ENCODE peak calls at places on chromosome 6, in four cellular contexts. S is fibroblast of villous mesenchyme, T is Calu3, R is left lung. U is an unnamed sample.

GRCh38 chr6:21309791-21310190 is 283.8 kb upstream of the SOX4 start:
- DNase-seq in S (no peak), T (no peak), R (no peak), U (no peak)

GRCh38 chr6:82084324-82084920 is 163.1 kb downstream of the IBTK start:
- DNase-seq in S (no peak), T (no peak), R (no peak), U (no peak)

GRCh38 chr6:44270526-44271405 is 516 bp downstream of the TMEM151B start:
- DNase-seq in S (no peak), T (no peak), R (no peak), U (no peak)

GRCh38 chr6:90583179-90583578 is 3.7 kb downstream of the MAP3K7 start:
- DNase-seq in S (no peak), T (no peak), R (no peak), U (peak)

GRCh38 chr6:110207652-110208051 is 27.4 kb downstream of the CDC40 start:
- DNase-seq in S (no peak), T (no peak), R (no peak), U (no peak)

GRCh38 chr6:105746130-105746505 is 340.0 kb upstream of the PRDM1 start:
- DNase-seq in S (no peak), T (no peak), R (no peak), U (no peak)

GRCh38 chr6:134007077-134007476 is 45.3 kb downstream of the SLC2A12 start:
- DNase-seq in S (no peak), T (peak), R (peak), U (peak)

GRCh38 chr6:116111552-116112528 is 11.2 kb downstream of the NT5DC1 start:
- DNase-seq in S (peak), T (peak), R (no peak), U (peak)

GRCh38 chr6:31922942-31923341 is 4.6 kb upstream of the C2 start:
- DNase-seq in S (peak), T (peak), R (no peak), U (no peak)

GRCh38 chr6:74936886-74937285 is 269.0 kb downstream of the COL12A1 start:
- DNase-seq in S (no peak), T (no peak), R (no peak), U (peak)

GRCh38 chr6:43138267-43138666 is 32.8 kb upstream of the SRF start:
- DNase-seq in S (no peak), T (no peak), R (no peak), U (no peak)

GRCh38 chr6:33787954-33788693 is 806 bp downstream of the LEMD2 start:
- DNase-seq in S (peak), T (peak), R (peak), U (peak)
- TF ChIP-seq CTCF in S (no peak), T (no peak), R (no peak), U (no peak)

GRCh38 chr6:4124361-4124760 is 11.0 kb downstream of the ECI2 start:
- DNase-seq in S (no peak), T (no peak), R (no peak), U (no peak)

GRCh38 chr6:4125500-4125899 is 9.9 kb downstream of the ECI2 start:
- DNase-seq in S (peak), T (no peak), R (no peak), U (no peak)

GRCh38 chr6:4128748-4129147 is 6.6 kb downstream of the ECI2 start:
- DNase-seq in S (peak), T (no peak), R (no peak), U (no peak)

GRCh38 chr6:4128072-4128471 is 7.3 kb downstream of the ECI2 start:
- DNase-seq in S (no peak), T (no peak), R (no peak), U (no peak)

DNA sequence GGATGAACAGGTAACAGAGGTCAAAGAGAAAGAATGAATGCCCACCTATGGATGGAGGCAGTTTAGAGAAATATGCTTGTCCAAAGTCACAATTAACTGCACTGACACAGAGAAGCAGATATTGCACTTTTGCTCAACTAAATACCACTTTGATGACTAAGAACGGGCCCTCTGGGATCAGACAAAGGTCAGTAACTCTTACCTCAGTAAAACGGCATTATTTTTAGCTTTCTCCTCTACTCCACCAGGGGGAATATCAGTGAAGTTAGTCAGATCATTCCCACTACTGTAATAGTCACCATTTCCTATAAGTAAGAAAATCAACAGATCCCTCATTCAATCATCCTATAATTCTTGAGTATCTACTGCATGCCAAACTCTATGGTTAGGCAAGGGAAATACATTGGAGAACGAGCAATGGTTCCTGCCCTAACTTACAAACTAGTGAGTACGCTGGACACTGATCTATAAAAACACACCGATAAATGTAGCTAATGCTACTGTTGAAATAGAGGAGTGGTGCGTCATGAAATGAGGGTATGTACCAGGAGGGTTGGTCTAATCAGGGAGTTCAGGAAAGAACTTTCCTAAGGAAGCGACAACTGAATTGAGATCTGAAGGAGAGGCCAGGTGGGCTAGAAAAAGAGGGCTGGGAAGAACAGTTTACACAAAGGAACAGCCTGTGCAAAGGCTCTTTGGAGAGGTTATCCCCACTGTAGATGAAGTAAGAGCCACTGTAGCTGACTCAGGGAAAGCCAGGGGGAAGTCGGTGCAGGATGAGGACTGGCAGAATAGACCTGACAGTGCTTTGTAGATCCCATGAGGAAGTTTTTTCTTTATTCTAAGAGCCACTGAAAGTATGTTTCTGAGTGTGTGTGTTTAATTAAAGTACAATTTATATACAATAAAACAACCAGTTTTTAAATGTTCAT is 9.2 kb downstream of the ECI2 start:
- DNase-seq in S (peak), T (no peak), R (no peak), U (peak)
- TF ChIP-seq CTCF in S (peak), T (no peak), R (no peak), U (no peak)

GRCh38 chr6:14816106-14816864 is 429.6 kb upstream of the JARID2 start:
- DNase-seq in S (peak), T (no peak), R (no peak), U (no peak)

GRCh38 chr6:14819840-14820420 is 425.9 kb upstream of the JARID2 start:
- DNase-seq in S (no peak), T (no peak), R (no peak), U (no peak)

GRCh38 chr6:14819001-14819400 is 426.9 kb upstream of the JARID2 start:
- DNase-seq in S (no peak), T (no peak), R (no peak), U (no peak)

GRCh38 chr6:14817068-14817467 is 428.8 kb upstream of the JARID2 start:
- DNase-seq in S (no peak), T (no peak), R (no peak), U (no peak)

GRCh38 chr6:14818422-14818884 is 427.4 kb upstream of the JARID2 start:
- DNase-seq in S (no peak), T (no peak), R (no peak), U (no peak)
- TF ChIP-seq CTCF in S (no peak), T (no peak), R (no peak), U (no peak)

DNA sequence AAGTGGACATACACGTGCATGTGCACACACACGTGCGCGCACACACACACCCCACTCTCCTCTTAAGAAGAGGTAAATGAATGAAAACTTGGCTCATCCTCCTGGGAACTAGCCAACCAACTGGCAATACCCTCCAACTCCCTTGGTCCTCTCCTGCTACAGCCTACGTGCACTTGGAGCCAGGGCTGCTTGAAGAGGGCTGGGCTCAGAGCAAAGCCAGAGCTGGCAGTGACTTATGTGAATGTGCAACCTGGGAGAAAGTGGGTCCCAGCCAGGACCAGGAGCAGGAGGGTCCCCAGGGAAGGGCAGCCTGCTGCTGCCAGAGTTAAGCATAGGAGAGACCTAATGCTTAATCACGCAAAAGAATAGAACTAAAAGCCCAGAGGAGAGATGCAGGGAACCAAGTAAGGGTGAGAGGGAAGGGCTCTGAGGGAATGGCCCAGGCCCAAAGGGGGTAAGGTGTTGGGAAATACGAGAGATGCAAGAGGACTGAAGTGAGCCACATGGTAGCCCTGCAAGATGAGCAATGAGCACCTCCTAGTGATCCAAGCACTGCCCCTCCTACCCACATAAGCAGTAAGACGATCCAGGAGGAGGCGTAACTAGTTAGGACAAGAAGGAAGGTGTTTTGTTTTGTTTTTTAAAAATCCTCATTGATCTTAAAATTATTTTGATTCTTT is 24.7 kb downstream of the TRAF3IP2 start:
- DNase-seq in S (no peak), T (no peak), R (no peak), U (peak)
- TF ChIP-seq CTCF in S (no peak), T (no peak), R (no peak), U (peak)

DNA sequence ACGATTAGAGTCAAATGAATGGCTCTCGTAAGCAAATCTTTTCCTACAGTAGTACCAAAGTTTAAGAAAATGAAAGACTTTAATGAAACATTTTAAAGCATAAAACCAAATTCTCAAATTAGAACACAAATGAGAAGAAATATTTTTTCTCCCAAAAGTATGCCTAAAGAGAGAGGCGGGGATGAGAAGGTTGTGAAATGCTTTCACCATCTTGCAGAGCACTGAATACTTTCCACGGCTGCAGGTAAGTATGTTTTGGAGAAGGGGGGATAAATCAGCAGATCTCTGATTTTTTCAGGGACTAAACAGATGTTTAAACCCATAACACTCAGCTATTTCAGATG is 277.1 kb downstream of the ADGB start:
- DNase-seq in S (no peak), T (no peak), R (no peak), U (no peak)
- TF ChIP-seq CTCF in S (no peak), T (no peak), R (no peak), U (no peak)

GRCh38 chr6:100479180-100480035 is 14.7 kb upstream of the SIM1 start:
- DNase-seq in S (peak), T (peak), R (no peak), U (peak)
- TF ChIP-seq CTCF in S (peak), T (peak), R (peak), U (peak)

DNA sequence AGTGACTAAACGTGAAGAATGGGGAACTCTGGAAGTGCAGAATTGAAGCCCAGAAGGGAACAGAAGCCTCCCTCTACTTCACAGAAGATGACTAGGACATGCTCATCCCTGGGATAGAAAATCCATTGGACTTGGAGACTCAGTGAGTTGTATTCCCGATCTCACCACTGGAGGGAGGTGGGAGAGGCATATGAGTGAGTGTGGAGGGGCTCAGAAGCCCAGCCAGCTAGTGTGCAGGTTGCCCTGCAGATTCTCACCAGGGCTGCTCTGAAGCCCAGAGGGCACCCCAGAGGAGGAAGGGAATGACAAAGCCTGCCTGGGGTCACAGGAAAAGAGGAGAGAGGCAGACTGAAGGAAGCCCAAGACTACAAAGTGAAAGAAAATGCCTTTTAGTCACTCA is 42.1 kb upstream of the HLA-E start:
- DNase-seq in S (no peak), T (peak), R (no peak), U (peak)
- TF ChIP-seq CTCF in S (peak), T (peak), R (no peak), U (peak)

GRCh38 chr6:5749016-5749665 is 257.6 kb downstream of the NRN1 start:
- DNase-seq in S (no peak), T (no peak), R (no peak), U (no peak)
- TF ChIP-seq CTCF in S (no peak), T (no peak), R (no peak), U (no peak)

GRCh38 chr6:142870787-142871371 is 74.1 kb downstream of the HIVEP2 start:
- DNase-seq in S (no peak), T (no peak), R (no peak), U (peak)
- TF ChIP-seq CTCF in S (no peak), T (no peak), R (no peak), U (no peak)

DNA sequence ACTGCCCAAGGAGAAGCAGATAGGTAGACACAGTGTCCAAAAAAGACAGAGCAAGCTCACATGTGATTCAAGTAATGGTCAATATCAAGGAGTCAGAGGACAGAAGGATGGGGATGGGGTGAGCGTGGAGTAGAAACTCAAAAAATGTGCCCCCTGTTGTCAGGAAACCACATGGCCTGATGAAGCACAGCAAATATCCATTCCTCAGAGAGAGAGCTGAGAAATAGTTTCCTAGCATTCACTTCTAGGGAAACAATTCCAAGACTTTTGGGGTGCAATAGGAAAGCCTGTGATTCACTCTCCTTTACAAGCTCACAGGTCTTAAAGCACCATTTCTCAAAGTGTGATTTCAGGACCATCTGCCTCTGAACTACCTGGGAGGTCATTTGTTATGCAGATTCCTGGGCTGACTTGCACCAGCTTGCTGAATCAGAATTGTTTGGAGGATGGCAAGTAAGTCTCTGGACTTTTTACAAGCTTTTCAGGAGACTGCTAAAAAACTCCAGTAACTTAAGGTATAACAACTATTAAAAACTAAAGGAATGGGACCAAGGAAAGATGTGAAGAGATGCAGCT is 432.8 kb downstream of the HDGFL1 start:
- DNase-seq in S (no peak), T (no peak), R (no peak), U (no peak)
- TF ChIP-seq CTCF in S (no peak), T (no peak), R (no peak), U (no peak)